ENCODE peak calls at places on chromosomes 11 and 22, in nine cellular contexts. I, W, C, B, V, K, M, X and H are unnamed samples.

GRCh38 chr11:61071208-61071681 is 31.0 kb upstream of the CD5 start:
- DNase-seq in I (no peak), W (no peak), C (peak; percentile 58), B (no peak), V (no peak), K (no peak), M (no peak), X (no peak), H (no peak)

GRCh38 chr11:106681435-106681834 is 336.8 kb downstream of the GUCY1A2 start:
- DNase-seq in I (no peak), W (no peak), C (no peak), B (no peak), V (no peak), K (peak; percentile 37), M (no peak), X (no peak), H (no peak)

GRCh38 chr22:48677168-48677520 is 1150.5 kb downstream of the BRD1 start:
- DNase-seq in I (no peak), W (no peak), C (no peak), B (no peak), V (no peak), K (no peak), M (no peak), X (no peak), H (no peak)

GRCh38 chr11:118922745-118923627 is 2.7 kb downstream of the BCL9L start:
- DNase-seq in I (peak; percentile 17), W (no peak), C (no peak), B (no peak), V (no peak), K (no peak), M (no peak), X (no peak), H (no peak)

GRCh38 chr11:7019500-7020182 is 505 bp downstream of the ZNF214 start:
- DNase-seq in I (peak; percentile 20), W (no peak), C (no peak), B (no peak), V (no peak), K (no peak), M (no peak), X (peak; percentile 38), H (no peak)

GRCh38 chr11:27649800-27650199 is 50.5 kb downstream of the BDNF start:
- DNase-seq in I (no peak), W (no peak), C (no peak), B (no peak), V (no peak), K (no peak), M (no peak), X (no peak), H (no peak)

GRCh38 chr11:82995754-82996398 is 75.8 kb downstream of the RAB30 start:
- DNase-seq in I (peak; percentile 16), W (no peak), C (no peak), B (no peak), V (no peak), K (no peak), M (no peak), X (no peak), H (no peak)

GRCh38 chr11:107646783-107647182 is 55.8 kb downstream of the ELMOD1 start:
- DNase-seq in I (no peak), W (no peak), C (no peak), B (no peak), V (no peak), K (no peak), M (no peak), X (no peak), H (no peak)

GRCh38 chr22:20136603-20136873 is 4.9 kb downstream of the ZDHHC8 start:
- DNase-seq in I (no peak), W (no peak), C (no peak), B (no peak), V (no peak), K (no peak), M (no peak), X (no peak), H (no peak)

GRCh38 chr11:8719260-8720190 is 36.9 kb downstream of the RPL27A start:
- DNase-seq in I (peak; percentile 87), W (no peak), C (no peak), B (peak; percentile 80), V (peak; percentile 75), K (peak; percentile 96), M (no peak), X (peak; percentile 32), H (no peak)

GRCh38 chr11:126403039-126403438 is 47.6 kb downstream of the ST3GAL4 start:
- DNase-seq in I (no peak), W (no peak), C (no peak), B (no peak), V (no peak), K (peak; percentile 99), M (no peak), X (no peak), H (no peak)

GRCh38 chr11:7351228-7351627 is 99.5 kb downstream of the SYT9 start:
- DNase-seq in I (no peak), W (no peak), C (no peak), B (no peak), V (no peak), K (no peak), M (no peak), X (no peak), H (no peak)

GRCh38 chr11:20669833-20670684 is 673 bp downstream of the NELL1 start:
- DNase-seq in I (no peak), W (peak; percentile 18), C (no peak), B (no peak), V (no peak), K (no peak), M (no peak), X (no peak), H (no peak)

GRCh38 chr11:41446566-41446965 is 12.9 kb downstream of the LRRC4C start:
- DNase-seq in I (no peak), W (peak; percentile 60), C (no peak), B (no peak), V (no peak), K (no peak), M (no peak), X (no peak), H (no peak)

GRCh38 chr22:34841321-34841901 is 224.5 kb upstream of the ISX start:
- DNase-seq in I (no peak), W (peak; percentile 36), C (no peak), B (no peak), V (no peak), K (no peak), M (no peak), X (no peak), H (no peak)

GRCh38 chr11:112977620-112978212 is 16.5 kb downstream of the NCAM1 start:
- DNase-seq in I (no peak), W (peak; percentile 4), C (no peak), B (no peak), V (no peak), K (no peak), M (no peak), X (peak; percentile 5), H (peak; percentile 74)

GRCh38 chr22:35568751-35569725 is 28.4 kb downstream of the RASD2 start:
- DNase-seq in I (peak; percentile 54), W (peak; percentile 90), C (no peak), B (no peak), V (no peak), K (peak; percentile 78), M (no peak), X (no peak), H (no peak)

GRCh38 chr11:67054851-67055523 is 1.7 kb upstream of the RHOD start:
- DNase-seq in I (peak; percentile 84), W (peak; percentile 87), C (no peak), B (peak; percentile 34), V (peak; percentile 44), K (peak; percentile 99), M (no peak), X (no peak), H (no peak)